ENCODE peak calls at places on chromosomes 7 and 10, in four cellular contexts. M is fibroblast of mammary gland; N is CD8-positive, alpha-beta T cell; K is testis. L is an unnamed sample.

GRCh38 chr7:64516451-64516850 is 46.4 kb downstream of the ZNF680 start:
- DNase-seq in M (no peak), N (no peak), K (no peak), L (no peak)

GRCh38 chr7:139594911-139595476 is 71.5 kb downstream of the CLEC2L start:
- DNase-seq in K (peak; percentile 1), N (no peak), M (peak; percentile 25), L (no peak)

GRCh38 chr10:393346-393745 is 258.1 kb downstream of the ZMYND11 start:
- DNase-seq in N (no peak), M (no peak), K (no peak), L (no peak)

GRCh38 chr7:115724400-115725056 is 306.0 kb downstream of the TFEC start:
- DNase-seq in K (no peak), N (no peak), M (no peak), L (no peak)

GRCh38 chr7:127913686-127914085 is 117.6 kb downstream of the LRRC4 start:
- DNase-seq in N (no peak), M (no peak), K (no peak), L (no peak)

GRCh38 chr7:30140456-30140855 is 5.7 kb downstream of the MTURN start:
- DNase-seq in N (no peak), M (no peak), K (no peak), L (no peak)

GRCh38 chr7:155258233-155258575 is 39.5 kb upstream of the INSIG1 start:
- DNase-seq in N (no peak), M (peak; percentile 94), K (no peak), L (no peak)

GRCh38 chr7:4006687-4007086 is 675.4 kb upstream of the FOXK1 start:
- DNase-seq in N (no peak), M (no peak), K (no peak), L (no peak)

GRCh38 chr7:157991761-157992160 is 595.9 kb downstream of the PTPRN2 start:
- DNase-seq in M (no peak), N (no peak), K (no peak), L (no peak)

GRCh38 chr10:30387646-30388243 is 38.7 kb upstream of the MTPAP start:
- DNase-seq in K (no peak), N (no peak), M (peak; percentile 45), L (no peak)

GRCh38 chr10:72323108-72323932 is 31.4 kb downstream of the DNAJB12 start:
- DNase-seq in M (no peak), N (no peak), K (no peak), L (no peak)

GRCh38 chr7:2713370-2713769 is 25.4 kb downstream of the AMZ1 start:
- DNase-seq in M (no peak), K (no peak), N (no peak), L (no peak)

GRCh38 chr7:151102991-151103390 is 16.7 kb downstream of the AGAP3 start:
- DNase-seq in N (no peak), K (no peak), M (no peak), L (no peak)

GRCh38 chr7:157584420-157584819 is 247.6 kb downstream of the DNAJB6 start:
- DNase-seq in N (no peak), M (no peak), K (no peak), L (no peak)

GRCh38 chr7:74289660-74290589 is 718 bp downstream of the CLIP2 start:
- DNase-seq in K (no peak), N (peak; percentile 19), M (no peak), L (no peak)

GRCh38 chr7:116630932-116631449 is 41.0 kb upstream of the MET start:
- DNase-seq in M (peak; percentile 94), N (no peak), K (no peak), L (no peak)

GRCh38 chr7:31493714-31494181 is 20.1 kb upstream of the ITPRID1 start:
- DNase-seq in M (no peak), N (no peak), K (no peak), L (no peak)

GRCh38 chr10:70232155-70232858 is 922 bp downstream of the PPA1 start:
- DNase-seq in K (peak; percentile 39), N (no peak), M (peak; percentile 48), L (no peak)

GRCh38 chr7:104550362-104550761 is 222.0 kb downstream of the LHFPL3 start:
- DNase-seq in M (peak; percentile 94), N (no peak), K (no peak), L (no peak)

GRCh38 chr7:112088484-112089016 is 117.6 kb downstream of the DOCK4 start:
- DNase-seq in N (no peak), M (no peak), K (no peak), L (no peak)

GRCh38 chr7:102875700-102876192 is 37.1 kb upstream of the LRRC17 start:
- DNase-seq in K (no peak), M (peak; percentile 99), N (no peak), L (no peak)

GRCh38 chr10:49651039-49651835 is 28.2 kb upstream of the C10orf53 start:
- DNase-seq in K (no peak), N (no peak), M (no peak), L (no peak)

GRCh38 chr7:146961617-146962016 is 845.0 kb downstream of the CNTNAP2 start:
- DNase-seq in K (no peak), N (no peak), M (peak; percentile 64), L (no peak)

GRCh38 chr10:48444266-48444665 is 137.8 kb downstream of the MAPK8 start:
- DNase-seq in N (no peak), K (no peak), M (peak; percentile 29), L (no peak)

GRCh38 chr10:48445932-48446331 is 139.5 kb downstream of the MAPK8 start:
- DNase-seq in M (no peak), K (no peak), N (no peak), L (no peak)

GRCh38 chr10:48446785-48447184 is 140.3 kb downstream of the MAPK8 start:
- DNase-seq in K (no peak), N (no peak), M (no peak), L (no peak)

GRCh38 chr10:48442809-48443177 is 136.3 kb downstream of the MAPK8 start:
- DNase-seq in K (no peak), N (no peak), M (no peak), L (no peak)

DNA sequence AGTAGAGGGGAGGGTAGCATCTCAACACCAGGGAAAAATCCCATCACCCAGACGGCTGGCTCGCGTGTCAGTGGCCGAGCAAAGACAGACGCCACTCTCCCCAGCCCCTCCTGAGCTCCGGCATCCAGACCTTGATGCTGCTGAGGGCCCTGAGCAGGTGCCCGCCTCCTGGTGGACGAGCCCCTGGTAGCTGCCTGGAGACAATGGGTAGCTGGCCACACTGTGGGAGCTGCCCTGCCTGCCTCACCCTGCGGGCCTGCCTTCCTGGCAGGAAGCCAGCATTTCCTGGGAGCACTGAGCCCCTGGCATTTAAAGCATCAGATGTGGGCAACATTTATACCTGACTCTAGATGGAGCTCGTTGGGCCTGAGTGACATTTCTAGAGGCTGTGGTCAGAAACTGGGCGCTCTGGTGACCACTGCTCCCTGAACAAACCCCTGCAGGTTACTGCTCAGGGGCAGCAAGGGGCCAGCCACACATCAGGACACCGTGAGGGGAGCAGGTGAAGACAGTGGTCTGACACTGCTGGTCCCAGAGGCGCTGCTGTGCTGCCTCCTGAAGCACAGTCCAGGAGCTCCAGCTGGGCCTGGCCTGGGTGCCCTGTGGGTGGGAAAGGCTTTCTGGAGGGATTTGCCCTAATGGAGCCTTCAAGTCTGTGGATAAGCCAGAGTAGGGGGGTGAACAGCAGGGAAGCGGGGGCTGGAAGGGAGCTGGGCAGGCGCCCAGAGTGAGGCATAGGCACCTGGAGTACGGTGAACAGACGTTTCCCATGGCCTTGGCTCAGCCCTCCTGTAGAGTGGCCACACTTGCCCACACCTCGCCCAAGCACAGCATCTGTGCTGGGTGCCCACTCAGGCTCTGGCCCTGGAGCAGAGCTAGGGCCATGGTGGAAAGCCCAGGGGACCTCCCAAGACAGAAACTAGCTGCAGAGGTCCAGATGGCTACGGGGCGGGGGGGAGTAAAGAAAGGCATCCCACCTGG is 138.7 kb downstream of the MAPK8 start:
- DNase-seq in K (no peak), M (no peak), N (no peak), L (no peak)
- TF ChIP-seq CTCF in K (no peak), M (no peak), N (no peak), L (peak; percentile 9)

DNA sequence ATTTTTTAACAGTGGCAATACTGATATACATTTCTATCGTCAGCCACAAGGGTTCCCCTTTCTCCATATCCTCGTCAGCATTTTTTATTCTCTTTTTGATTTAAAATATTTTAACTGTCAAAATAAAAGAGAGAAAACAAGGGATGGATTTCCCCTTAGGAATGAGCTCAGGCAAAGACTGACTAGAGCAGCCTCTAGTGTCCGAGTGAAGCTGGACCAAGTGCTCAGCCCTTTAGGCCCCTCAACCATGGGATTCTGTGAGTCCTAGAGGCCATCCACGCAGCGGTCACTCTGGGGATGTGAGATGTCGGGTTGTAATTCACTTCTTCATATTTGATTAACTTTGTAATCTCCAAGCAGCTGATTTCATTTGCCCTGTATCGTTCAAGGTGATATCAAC is 137.4 kb upstream of the RNF32 start:
- DNase-seq in N (no peak), M (no peak), K (no peak), L (no peak)
- TF ChIP-seq CTCF in N (no peak), M (no peak), K (no peak), L (no peak)

DNA sequence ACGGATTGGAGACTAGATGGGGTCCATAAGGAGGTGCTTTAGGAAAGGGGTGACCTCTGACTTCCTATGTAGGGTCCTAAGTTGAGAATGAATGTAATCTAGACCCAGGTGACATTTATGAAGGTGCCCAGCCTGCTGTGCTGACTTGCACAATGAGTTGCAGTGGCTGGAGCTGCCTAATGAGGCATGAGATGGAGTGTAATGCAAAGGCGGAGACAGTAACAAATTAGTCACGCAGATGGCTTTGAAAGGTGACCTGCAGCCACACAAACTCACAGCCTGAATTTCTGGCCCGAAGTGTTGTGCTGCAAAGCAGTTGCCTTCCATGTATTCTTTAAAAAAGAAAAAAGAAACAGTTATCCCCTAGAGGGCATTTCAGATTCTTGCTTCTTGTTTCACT is 239.8 kb downstream of the ADRA2A start:
- DNase-seq in N (no peak), M (no peak), K (no peak), L (no peak)
- TF ChIP-seq CTCF in N (no peak), M (no peak), K (no peak), L (no peak)

GRCh38 chr10:68231106-68231901 is 609 bp downstream of the ATOH7 start:
- DNase-seq in N (no peak), M (peak; percentile 58), K (peak; percentile 80), L (no peak)
- TF ChIP-seq CTCF in N (no peak), M (peak; percentile 7), K (peak; percentile 14), L (no peak)

GRCh38 chr7:122886357-122887081 is at the start of gene CADPS2:
- DNase-seq in N (no peak), M (peak; percentile 77), K (peak; percentile 87), L (no peak)
- TF ChIP-seq CTCF in N (no peak), M (peak; percentile 18), K (peak; percentile 34), L (no peak)